ENCODE peak calls at places on chromosomes 6 and 20, in six cellular contexts. X, C, D, I, R and F are unnamed samples.

GRCh38 chr6:16944601-16945000 is 157.2 kb upstream of the STMND1 start:
- DNase-seq in C (no peak), X (no peak), D (no peak), R (no peak), I (no peak), F (no peak)

GRCh38 chr6:36627801-36628246 is 33.7 kb downstream of the SRSF3 start:
- DNase-seq in I (no peak), X (peak; percentile 60), D (peak; percentile 83), R (peak; percentile 80), C (no peak), F (peak; percentile 46)

GRCh38 chr6:133983099-133983939 is 30.3 kb downstream of the TBPL1 start:
- DNase-seq in C (no peak), D (no peak), X (no peak), R (no peak), I (no peak), F (no peak)

GRCh38 chr6:43838276-43839036 is 68.4 kb downstream of the VEGFA start:
- DNase-seq in I (peak; percentile 58), D (peak; percentile 89), X (peak; percentile 24), R (peak; percentile 57), C (peak; percentile 22), F (peak; percentile 61)

GRCh38 chr6:1024587-1024986 is 287.3 kb upstream of the FOXQ1 start:
- DNase-seq in X (peak; percentile 18), R (no peak), D (peak; percentile 27), I (peak; percentile 51), C (no peak), F (no peak)

GRCh38 chr6:48671506-48671905 is 560.5 kb upstream of the PTCHD4 start:
- DNase-seq in C (no peak), R (no peak), X (no peak), D (no peak), I (peak; percentile 11), F (no peak)

GRCh38 chr6:43803783-43804549 is 34.0 kb downstream of the VEGFA start:
- DNase-seq in X (no peak), D (no peak), R (no peak), C (peak; percentile 22), I (no peak), F (no peak)

GRCh38 chr6:148915889-148916288 is 169.1 kb downstream of the UST start:
- DNase-seq in R (no peak), I (no peak), X (no peak), C (no peak), D (no peak), F (no peak)

GRCh38 chr6:36911946-36912555 is 26.3 kb downstream of the C6orf89 start:
- DNase-seq in X (no peak), C (no peak), I (no peak), D (no peak), R (no peak), F (no peak)

GRCh38 chr6:140001851-140002301 is 627.4 kb upstream of the CITED2 start:
- DNase-seq in C (no peak), R (no peak), I (no peak), X (no peak), D (no peak), F (no peak)

GRCh38 chr20:38222231-38222922 is 38.2 kb downstream of the KIAA1755 start:
- DNase-seq in I (peak; percentile 67), C (peak; percentile 36), X (peak; percentile 30), D (peak; percentile 67), R (peak; percentile 74), F (peak; percentile 44)

GRCh38 chr6:156865019-156865629 is 87.9 kb downstream of the ARID1B start:
- DNase-seq in R (no peak), I (no peak), D (no peak), X (no peak), C (no peak), F (no peak)

GRCh38 chr20:38806855-38807655 is 1.6 kb downstream of the PPP1R16B start:
- DNase-seq in D (no peak), R (no peak), I (no peak), X (no peak), C (no peak), F (no peak)

GRCh38 chr6:45966797-45967196 is 48.9 kb downstream of the CLIC5 start:
- DNase-seq in D (no peak), R (no peak), I (no peak), C (no peak), X (no peak), F (no peak)

GRCh38 chr20:52124821-52125220 is 66.8 kb downstream of the ZFP64 start:
- DNase-seq in X (no peak), R (no peak), D (no peak), C (no peak), I (no peak), F (no peak)

GRCh38 chr6:69487688-69488087 is 309.1 kb downstream of the LMBRD1 start:
- DNase-seq in D (no peak), I (peak; percentile 0), R (no peak), C (no peak), X (no peak), F (no peak)

GRCh38 chr6:4794140-4794707 is 18.0 kb downstream of the CDYL start:
- DNase-seq in X (no peak), C (no peak), D (no peak), I (peak; percentile 60), R (peak; percentile 35), F (peak; percentile 65)

GRCh38 chr6:37170273-37171140 is 555 bp downstream of the PIM1 start:
- DNase-seq in X (peak; percentile 47), C (no peak), I (no peak), D (peak; percentile 68), R (peak; percentile 50), F (peak; percentile 33)

GRCh38 chr20:40050596-40050995 is 638.4 kb downstream of the MAFB start:
- DNase-seq in C (no peak), R (no peak), D (no peak), I (no peak), X (no peak), F (no peak)

GRCh38 chr20:58471835-58472164 is 43.4 kb downstream of the APCDD1L start:
- DNase-seq in C (no peak), I (no peak), X (no peak), D (no peak), R (no peak), F (no peak)

GRCh38 chr6:131692589-131692988 is 8.6 kb downstream of the OR2A4 start:
- DNase-seq in X (no peak), D (no peak), R (no peak), I (no peak), C (no peak), F (no peak)

GRCh38 chr6:134299236-134299635 is 18.7 kb downstream of the SGK1 start:
- DNase-seq in D (peak; percentile 60), R (peak; percentile 58), C (no peak), X (no peak), I (peak; percentile 37), F (no peak)

GRCh38 chr20:8414611-8415274 is 282.7 kb downstream of the PLCB1 start:
- DNase-seq in X (no peak), R (no peak), C (peak; percentile 6), I (no peak), D (no peak), F (no peak)

GRCh38 chr20:58138395-58138794 is 90.1 kb downstream of the ANKRD60 start:
- DNase-seq in D (no peak), I (no peak), X (peak; percentile 12), R (no peak), C (no peak), F (no peak)

GRCh38 chr6:154298297-154298696 is 58.3 kb downstream of the IPCEF1 start:
- DNase-seq in I (no peak), C (no peak), R (no peak), D (no peak), X (no peak), F (no peak)

GRCh38 chr6:11536795-11537194 is 754 bp upstream of the TMEM170B start:
- DNase-seq in D (no peak), I (no peak), C (no peak), R (no peak), X (no peak), F (no peak)

GRCh38 chr6:11535801-11536230 is 1.7 kb upstream of the TMEM170B start:
- DNase-seq in I (no peak), X (no peak), C (no peak), R (peak; percentile 33), D (peak; percentile 41), F (no peak)

GRCh38 chr6:11538799-11539468 is 1.4 kb downstream of the TMEM170B start:
- DNase-seq in C (no peak), X (no peak), R (no peak), I (no peak), D (no peak), F (no peak)

GRCh38 chr6:11537229-11538048 is at the start of gene TMEM170B:
- DNase-seq in D (peak; percentile 92), R (peak; percentile 95), I (peak; percentile 89), X (peak; percentile 84), C (peak; percentile 37), F (peak; percentile 96)

GRCh38 chr6:11538049-11538798 is 675 bp downstream of the TMEM170B start:
- DNase-seq in D (peak; percentile 26), I (no peak), X (no peak), R (peak; percentile 30), C (no peak), F (peak; percentile 72)
- TF ChIP-seq POLR2A in D (no peak), I (no peak), X (no peak), R (no peak), C (no peak), F (no peak)

GRCh38 chr6:106381871-106382270 is 21.4 kb downstream of the CRYBG1 start:
- DNase-seq in X (peak; percentile 61), D (no peak), R (no peak), I (no peak), C (no peak), F (no peak)

GRCh38 chr6:106383573-106383972 is 23.1 kb downstream of the CRYBG1 start:
- DNase-seq in D (no peak), C (no peak), X (no peak), I (no peak), R (no peak), F (no peak)

GRCh38 chr6:106379951-106380350 is 19.4 kb downstream of the CRYBG1 start:
- DNase-seq in I (no peak), X (no peak), C (no peak), R (no peak), D (no peak), F (no peak)

GRCh38 chr6:106381223-106381622 is 20.7 kb downstream of the CRYBG1 start:
- DNase-seq in X (no peak), I (no peak), R (no peak), D (no peak), C (no peak), F (no peak)

GRCh38 chr6:106380407-106380806 is 19.9 kb downstream of the CRYBG1 start:
- DNase-seq in I (no peak), C (no peak), R (no peak), D (no peak), X (no peak), F (no peak)
- H3K4me1 ChIP-seq in I (no peaks in the 10 kb centered on the region), C (peaks cover 22% of the 10 kb centered on the region), R (no peaks in the 10 kb centered on the region), D (no peaks in the 10 kb centered on the region), X (no peaks in the 10 kb centered on the region), F (no peaks in the 10 kb centered on the region)

GRCh38 chr6:142944126-142945066 is 580 bp downstream of the HIVEP2 start:
- DNase-seq in X (peak; percentile 79), C (peak; percentile 52), I (peak; percentile 69), D (peak; percentile 92), R (peak; percentile 84), F (peak; percentile 93)
- TF ChIP-seq POLR2A in X (no peak), C (no peak), I (no peak), D (peak; percentile 91), R (no peak), F (no peak)

DNA sequence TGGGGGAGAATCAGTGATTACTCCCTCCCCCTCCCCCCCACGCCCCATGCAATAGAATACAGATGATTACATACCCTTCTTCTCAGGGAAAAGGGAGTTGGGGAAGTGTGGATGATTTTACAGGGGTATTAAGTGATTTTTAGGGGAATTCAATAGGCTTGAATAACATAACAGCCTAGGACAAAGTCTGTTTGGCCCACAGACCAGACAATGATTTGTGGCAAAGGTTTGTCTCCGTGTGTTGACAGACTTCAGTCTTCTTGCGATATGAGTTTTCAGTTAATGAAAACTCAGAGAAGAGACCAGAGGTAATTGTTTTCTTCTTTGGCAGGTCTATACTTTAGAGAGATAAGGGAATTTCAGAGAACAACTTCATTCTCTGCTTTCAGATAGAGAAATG is 95.3 kb downstream of the OR2B2 start:
- DNase-seq in R (no peak), X (no peak), I (no peak), C (no peak), D (no peak), F (no peak)
- H3K4me1 ChIP-seq in R (no peaks in the 10 kb centered on the region), X (no peaks in the 10 kb centered on the region), I (peaks cover 17% of the 10 kb centered on the region), C (peaks cover 39% of the 10 kb centered on the region), D (peaks cover 8% of the 10 kb centered on the region), F (no peaks in the 10 kb centered on the region)